ENCODE peak calls at places on chromosomes 6 and 20, in four cellular contexts. One of them, this sample, is unnamed.

GRCh38 chr6:14966111-14966901 is 279.6 kb upstream of the JARID2 start:
- DNase-seq in colonic mucosa: no peak
- DNase-seq in stimulated activated CD8-positive, alpha-beta memory T cell treated with anti-CD3 and anti-CD28 coated beads, Interleukin-2, amount 100 ng/mL, for 48 hours: no peak
- DNase-seq in stimulated activated effector memory CD8-positive, alpha-beta T cell treated with anti-CD3 and anti-CD28 coated beads, Interleukin-12 subunit alpha, Interleukin-12 subunit beta, amount 100 ng/mL, for 72 hours: no peak
- DNase-seq in this sample: no peak

GRCh38 chr20:62739581-62740285 is 31.1 kb downstream of the NTSR1 start:
- DNase-seq in stimulated activated effector memory CD8-positive, alpha-beta T cell treated with anti-CD3 and anti-CD28 coated beads, Interleukin-12 subunit alpha, Interleukin-12 subunit beta, amount 100 ng/mL, for 72 hours: peak
- DNase-seq in colonic mucosa: peak
- DNase-seq in stimulated activated CD8-positive, alpha-beta memory T cell treated with anti-CD3 and anti-CD28 coated beads, Interleukin-2, amount 100 ng/mL, for 48 hours: no peak
- DNase-seq in this sample: no peak

GRCh38 chr6:110944681-110945151 is 13.8 kb upstream of the GTF3C6 start:
- DNase-seq in stimulated activated CD8-positive, alpha-beta memory T cell treated with anti-CD3 and anti-CD28 coated beads, Interleukin-2, amount 100 ng/mL, for 48 hours: peak
- DNase-seq in colonic mucosa: no peak
- DNase-seq in stimulated activated effector memory CD8-positive, alpha-beta T cell treated with anti-CD3 and anti-CD28 coated beads, Interleukin-12 subunit alpha, Interleukin-12 subunit beta, amount 100 ng/mL, for 72 hours: peak
- DNase-seq in this sample: no peak

GRCh38 chr20:51542033-51542893 is at the start of gene NFATC2:
- DNase-seq in stimulated activated effector memory CD8-positive, alpha-beta T cell treated with anti-CD3 and anti-CD28 coated beads, Interleukin-12 subunit alpha, Interleukin-12 subunit beta, amount 100 ng/mL, for 72 hours: peak
- DNase-seq in stimulated activated CD8-positive, alpha-beta memory T cell treated with anti-CD3 and anti-CD28 coated beads, Interleukin-2, amount 100 ng/mL, for 48 hours: peak
- DNase-seq in colonic mucosa: peak
- DNase-seq in this sample: peak

GRCh38 chr6:71134929-71135642 is 153.5 kb upstream of the OGFRL1 start:
- DNase-seq in colonic mucosa: no peak
- DNase-seq in stimulated activated effector memory CD8-positive, alpha-beta T cell treated with anti-CD3 and anti-CD28 coated beads, Interleukin-12 subunit alpha, Interleukin-12 subunit beta, amount 100 ng/mL, for 72 hours: no peak
- DNase-seq in stimulated activated CD8-positive, alpha-beta memory T cell treated with anti-CD3 and anti-CD28 coated beads, Interleukin-2, amount 100 ng/mL, for 48 hours: no peak
- DNase-seq in this sample: no peak

GRCh38 chr6:44172759-44173500 is 14.3 kb downstream of the CAPN11 start:
- DNase-seq in stimulated activated CD8-positive, alpha-beta memory T cell treated with anti-CD3 and anti-CD28 coated beads, Interleukin-2, amount 100 ng/mL, for 48 hours: peak
- DNase-seq in stimulated activated effector memory CD8-positive, alpha-beta T cell treated with anti-CD3 and anti-CD28 coated beads, Interleukin-12 subunit alpha, Interleukin-12 subunit beta, amount 100 ng/mL, for 72 hours: peak
- DNase-seq in colonic mucosa: peak
- DNase-seq in this sample: peak

GRCh38 chr6:110422444-110422822 is 7.1 kb upstream of the DDO start:
- DNase-seq in stimulated activated CD8-positive, alpha-beta memory T cell treated with anti-CD3 and anti-CD28 coated beads, Interleukin-2, amount 100 ng/mL, for 48 hours: no peak
- DNase-seq in colonic mucosa: no peak
- DNase-seq in stimulated activated effector memory CD8-positive, alpha-beta T cell treated with anti-CD3 and anti-CD28 coated beads, Interleukin-12 subunit alpha, Interleukin-12 subunit beta, amount 100 ng/mL, for 72 hours: no peak
- DNase-seq in this sample: no peak

GRCh38 chr6:156720739-156721714 is 56.2 kb upstream of the ARID1B start:
- DNase-seq in stimulated activated effector memory CD8-positive, alpha-beta T cell treated with anti-CD3 and anti-CD28 coated beads, Interleukin-12 subunit alpha, Interleukin-12 subunit beta, amount 100 ng/mL, for 72 hours: no peak
- DNase-seq in colonic mucosa: peak
- DNase-seq in stimulated activated CD8-positive, alpha-beta memory T cell treated with anti-CD3 and anti-CD28 coated beads, Interleukin-2, amount 100 ng/mL, for 48 hours: no peak
- DNase-seq in this sample: no peak

GRCh38 chr6:40436685-40437604 is 150.2 kb downstream of the LRFN2 start:
- DNase-seq in colonic mucosa: no peak
- DNase-seq in stimulated activated CD8-positive, alpha-beta memory T cell treated with anti-CD3 and anti-CD28 coated beads, Interleukin-2, amount 100 ng/mL, for 48 hours: no peak
- DNase-seq in stimulated activated effector memory CD8-positive, alpha-beta T cell treated with anti-CD3 and anti-CD28 coated beads, Interleukin-12 subunit alpha, Interleukin-12 subunit beta, amount 100 ng/mL, for 72 hours: no peak
- DNase-seq in this sample: no peak

GRCh38 chr6:35026434-35027222 is 114.5 kb downstream of the TCP11 start:
- DNase-seq in stimulated activated CD8-positive, alpha-beta memory T cell treated with anti-CD3 and anti-CD28 coated beads, Interleukin-2, amount 100 ng/mL, for 48 hours: no peak
- DNase-seq in colonic mucosa: peak
- DNase-seq in stimulated activated effector memory CD8-positive, alpha-beta T cell treated with anti-CD3 and anti-CD28 coated beads, Interleukin-12 subunit alpha, Interleukin-12 subunit beta, amount 100 ng/mL, for 72 hours: no peak
- DNase-seq in this sample: no peak

GRCh38 chr6:55704421-55704820 is 125.4 kb upstream of the HMGCLL1 start:
- DNase-seq in stimulated activated CD8-positive, alpha-beta memory T cell treated with anti-CD3 and anti-CD28 coated beads, Interleukin-2, amount 100 ng/mL, for 48 hours: no peak
- DNase-seq in stimulated activated effector memory CD8-positive, alpha-beta T cell treated with anti-CD3 and anti-CD28 coated beads, Interleukin-12 subunit alpha, Interleukin-12 subunit beta, amount 100 ng/mL, for 72 hours: no peak
- DNase-seq in colonic mucosa: no peak
- DNase-seq in this sample: no peak

GRCh38 chr20:62595491-62595890 is 46.8 kb upstream of the SLCO4A1 start:
- DNase-seq in stimulated activated CD8-positive, alpha-beta memory T cell treated with anti-CD3 and anti-CD28 coated beads, Interleukin-2, amount 100 ng/mL, for 48 hours: no peak
- DNase-seq in stimulated activated effector memory CD8-positive, alpha-beta T cell treated with anti-CD3 and anti-CD28 coated beads, Interleukin-12 subunit alpha, Interleukin-12 subunit beta, amount 100 ng/mL, for 72 hours: no peak
- DNase-seq in colonic mucosa: peak
- DNase-seq in this sample: no peak

GRCh38 chr6:30683137-30683979 is 3.1 kb downstream of the PPP1R18 start:
- DNase-seq in colonic mucosa: no peak
- DNase-seq in stimulated activated CD8-positive, alpha-beta memory T cell treated with anti-CD3 and anti-CD28 coated beads, Interleukin-2, amount 100 ng/mL, for 48 hours: no peak
- DNase-seq in stimulated activated effector memory CD8-positive, alpha-beta T cell treated with anti-CD3 and anti-CD28 coated beads, Interleukin-12 subunit alpha, Interleukin-12 subunit beta, amount 100 ng/mL, for 72 hours: no peak
- DNase-seq in this sample: no peak

GRCh38 chr20:17587831-17588230 is 18.0 kb downstream of the DSTN start:
- DNase-seq in stimulated activated CD8-positive, alpha-beta memory T cell treated with anti-CD3 and anti-CD28 coated beads, Interleukin-2, amount 100 ng/mL, for 48 hours: no peak
- DNase-seq in colonic mucosa: no peak
- DNase-seq in stimulated activated effector memory CD8-positive, alpha-beta T cell treated with anti-CD3 and anti-CD28 coated beads, Interleukin-12 subunit alpha, Interleukin-12 subunit beta, amount 100 ng/mL, for 72 hours: no peak
- DNase-seq in this sample: no peak

GRCh38 chr6:36848658-36849441 is 9.6 kb upstream of the CPNE5 start:
- DNase-seq in colonic mucosa: peak
- DNase-seq in stimulated activated effector memory CD8-positive, alpha-beta T cell treated with anti-CD3 and anti-CD28 coated beads, Interleukin-12 subunit alpha, Interleukin-12 subunit beta, amount 100 ng/mL, for 72 hours: no peak
- DNase-seq in stimulated activated CD8-positive, alpha-beta memory T cell treated with anti-CD3 and anti-CD28 coated beads, Interleukin-2, amount 100 ng/mL, for 48 hours: no peak
- DNase-seq in this sample: peak

GRCh38 chr6:14889172-14889571 is 356.7 kb upstream of the JARID2 start:
- DNase-seq in stimulated activated effector memory CD8-positive, alpha-beta T cell treated with anti-CD3 and anti-CD28 coated beads, Interleukin-12 subunit alpha, Interleukin-12 subunit beta, amount 100 ng/mL, for 72 hours: no peak
- DNase-seq in stimulated activated CD8-positive, alpha-beta memory T cell treated with anti-CD3 and anti-CD28 coated beads, Interleukin-2, amount 100 ng/mL, for 48 hours: no peak
- DNase-seq in colonic mucosa: no peak
- DNase-seq in this sample: no peak

This sample was measured in progenitor cell of endocrine pancreas.